ENCODE peak calls at places on chromosomes 1 and 21, in six cellular contexts. One of them, this sample, is unnamed.

GRCh38 chr1:226019550-226019949 is 20.4 kb upstream of the SDE2 start:
- DNase-seq in A549: no peak
- DNase-seq in SK-N-SH: no peak
- DNase-seq in GM23248: no peak
- DNase-seq in neuronal stem cell: no peak
- DNase-seq in CD4-positive, CD25-positive, alpha-beta regulatory T cell: no peak
- DNase-seq in this sample: no peak

GRCh38 chr21:23585419-23585818 is 2021.9 kb downstream of the MRPL39 start:
- DNase-seq in A549: no peak
- DNase-seq in CD4-positive, CD25-positive, alpha-beta regulatory T cell: no peak
- DNase-seq in GM23248: no peak
- DNase-seq in SK-N-SH: no peak
- DNase-seq in neuronal stem cell: no peak
- DNase-seq in this sample: no peak

GRCh38 chr1:179366093-179366800 is 476 bp downstream of the AXDND1 start:
- DNase-seq in CD4-positive, CD25-positive, alpha-beta regulatory T cell: no peak
- DNase-seq in A549: peak; percentile 7
- DNase-seq in neuronal stem cell: no peak
- DNase-seq in SK-N-SH: no peak
- DNase-seq in GM23248: peak; percentile 72
- DNase-seq in this sample: no peak

GRCh38 chr1:1157914-1158710 is 15.6 kb upstream of the TTLL10 start:
- DNase-seq in A549: no peak
- DNase-seq in neuronal stem cell: peak; percentile 63
- DNase-seq in SK-N-SH: no peak
- DNase-seq in GM23248: peak; percentile 63
- DNase-seq in CD4-positive, CD25-positive, alpha-beta regulatory T cell: peak; percentile 55
- DNase-seq in this sample: peak; percentile 63

GRCh38 chr21:45637883-45638282 is 5.6 kb upstream of the PCBP3 start:
- DNase-seq in SK-N-SH: no peak
- DNase-seq in CD4-positive, CD25-positive, alpha-beta regulatory T cell: no peak
- DNase-seq in A549: no peak
- DNase-seq in neuronal stem cell: no peak
- DNase-seq in GM23248: no peak
- DNase-seq in this sample: no peak

GRCh38 chr1:229191066-229191674 is 79.7 kb upstream of the RAB4A start:
- DNase-seq in neuronal stem cell: no peak
- DNase-seq in SK-N-SH: no peak
- DNase-seq in CD4-positive, CD25-positive, alpha-beta regulatory T cell: no peak
- DNase-seq in GM23248: peak; percentile 57
- DNase-seq in A549: peak; percentile 10
- DNase-seq in this sample: no peak

GRCh38 chr1:110125810-110126209 is 13.6 kb downstream of the UBL4B start:
- DNase-seq in GM23248: no peak
- DNase-seq in neuronal stem cell: no peak
- DNase-seq in A549: no peak
- DNase-seq in CD4-positive, CD25-positive, alpha-beta regulatory T cell: no peak
- DNase-seq in SK-N-SH: no peak
- DNase-seq in this sample: no peak

GRCh38 chr1:156082111-156083091 is at the start of gene MEX3A:
- DNase-seq in A549: peak; percentile 59
- DNase-seq in SK-N-SH: peak; percentile 94
- DNase-seq in GM23248: peak; percentile 84
- DNase-seq in CD4-positive, CD25-positive, alpha-beta regulatory T cell: peak; percentile 55
- DNase-seq in neuronal stem cell: peak; percentile 97
- DNase-seq in this sample: peak; percentile 78

GRCh38 chr1:21818661-21819060 is 6.6 kb downstream of the LDLRAD2 start:
- DNase-seq in SK-N-SH: peak; percentile 97
- DNase-seq in neuronal stem cell: peak; percentile 15
- DNase-seq in GM23248: peak; percentile 65
- DNase-seq in CD4-positive, CD25-positive, alpha-beta regulatory T cell: peak; percentile 54
- DNase-seq in A549: peak; percentile 27
- DNase-seq in this sample: no peak

GRCh38 chr1:231750818-231751623 is 124.4 kb downstream of the DISC1 start:
- DNase-seq in neuronal stem cell: no peak
- DNase-seq in CD4-positive, CD25-positive, alpha-beta regulatory T cell: peak; percentile 2
- DNase-seq in A549: no peak
- DNase-seq in GM23248: no peak
- DNase-seq in SK-N-SH: no peak
- DNase-seq in this sample: no peak

GRCh38 chr1:200473698-200474371 is 64.0 kb upstream of the ZNF281 start:
- DNase-seq in CD4-positive, CD25-positive, alpha-beta regulatory T cell: peak; percentile 72
- DNase-seq in A549: no peak
- DNase-seq in GM23248: peak; percentile 50
- DNase-seq in neuronal stem cell: no peak
- DNase-seq in SK-N-SH: peak; percentile 82
- DNase-seq in this sample: no peak

GRCh38 chr1:159302036-159302435 is at the start of gene FCER1A:
- DNase-seq in A549: no peak
- DNase-seq in CD4-positive, CD25-positive, alpha-beta regulatory T cell: no peak
- DNase-seq in SK-N-SH: no peak
- DNase-seq in GM23248: no peak
- DNase-seq in neuronal stem cell: no peak
- DNase-seq in this sample: no peak

GRCh38 chr1:21238141-21238800 is 52.0 kb downstream of the ECE1 start:
- DNase-seq in neuronal stem cell: no peak
- DNase-seq in GM23248: peak; percentile 84
- DNase-seq in A549: no peak
- DNase-seq in SK-N-SH: no peak
- DNase-seq in CD4-positive, CD25-positive, alpha-beta regulatory T cell: no peak
- DNase-seq in this sample: no peak

GRCh38 chr1:157352216-157352615 is 200.1 kb downstream of the FCRL5 start:
- DNase-seq in GM23248: no peak
- DNase-seq in SK-N-SH: no peak
- DNase-seq in neuronal stem cell: no peak
- DNase-seq in A549: no peak
- DNase-seq in CD4-positive, CD25-positive, alpha-beta regulatory T cell: no peak
- DNase-seq in this sample: no peak

GRCh38 chr1:229863651-229864545 is 203.1 kb upstream of the GALNT2 start:
- DNase-seq in A549: no peak
- DNase-seq in neuronal stem cell: no peak
- DNase-seq in SK-N-SH: no peak
- DNase-seq in CD4-positive, CD25-positive, alpha-beta regulatory T cell: no peak
- DNase-seq in GM23248: no peak
- DNase-seq in this sample: peak; percentile 73

GRCh38 chr1:38569932-38570356 is 289.6 kb downstream of the RRAGC start:
- DNase-seq in GM23248: no peak
- DNase-seq in CD4-positive, CD25-positive, alpha-beta regulatory T cell: no peak
- DNase-seq in neuronal stem cell: no peak
- DNase-seq in SK-N-SH: no peak
- DNase-seq in A549: no peak
- DNase-seq in this sample: no peak

GRCh38 chr1:225477296-225477911 is 49.6 kb upstream of the LBR start:
- DNase-seq in A549: no peak
- DNase-seq in SK-N-SH: no peak
- DNase-seq in GM23248: no peak
- DNase-seq in neuronal stem cell: no peak
- DNase-seq in CD4-positive, CD25-positive, alpha-beta regulatory T cell: no peak
- DNase-seq in this sample: no peak

GRCh38 chr1:116540088-116540487 is 30.7 kb downstream of the CD58 start:
- DNase-seq in A549: no peak
- DNase-seq in SK-N-SH: no peak
- DNase-seq in neuronal stem cell: no peak
- DNase-seq in CD4-positive, CD25-positive, alpha-beta regulatory T cell: peak; percentile 45
- DNase-seq in GM23248: no peak
- DNase-seq in this sample: no peak

GRCh38 chr1:31706384-31707058 is 2.7 kb upstream of the COL16A1 start:
- DNase-seq in A549: no peak
- DNase-seq in GM23248: peak; percentile 50
- DNase-seq in neuronal stem cell: no peak
- DNase-seq in SK-N-SH: peak; percentile 85
- DNase-seq in CD4-positive, CD25-positive, alpha-beta regulatory T cell: no peak
- DNase-seq in this sample: no peak

GRCh38 chr1:31702836-31703404 is 897 bp downstream of the COL16A1 start:
- DNase-seq in CD4-positive, CD25-positive, alpha-beta regulatory T cell: no peak
- DNase-seq in neuronal stem cell: no peak
- DNase-seq in GM23248: peak; percentile 56
- DNase-seq in A549: no peak
- DNase-seq in SK-N-SH: peak; percentile 49
- DNase-seq in this sample: no peak

GRCh38 chr1:31703431-31704260 is at the start of gene COL16A1:
- DNase-seq in neuronal stem cell: no peak
- DNase-seq in GM23248: peak; percentile 86
- DNase-seq in A549: no peak
- DNase-seq in SK-N-SH: peak; percentile 85
- DNase-seq in CD4-positive, CD25-positive, alpha-beta regulatory T cell: no peak
- DNase-seq in this sample: peak; percentile 81

GRCh38 chr1:31704261-31705079 is 653 bp upstream of the COL16A1 start:
- DNase-seq in A549: no peak
- DNase-seq in CD4-positive, CD25-positive, alpha-beta regulatory T cell: no peak
- DNase-seq in neuronal stem cell: no peak
- DNase-seq in SK-N-SH: peak; percentile 18
- DNase-seq in GM23248: peak; percentile 89
- DNase-seq in this sample: no peak

GRCh38 chr1:31705080-31705866 is 1.5 kb upstream of the COL16A1 start:
- DNase-seq in neuronal stem cell: no peak
- DNase-seq in A549: peak; percentile 41
- DNase-seq in SK-N-SH: peak; percentile 62
- DNase-seq in CD4-positive, CD25-positive, alpha-beta regulatory T cell: peak; percentile 16
- DNase-seq in GM23248: peak; percentile 82
- DNase-seq in this sample: peak; percentile 25
- H3K4me3 ChIP-seq in neuronal stem cell: no peak overlapping the region
- H3K4me3 ChIP-seq in A549: no peak overlapping the region
- H3K4me3 ChIP-seq in SK-N-SH: no peak overlapping the region
- H3K4me3 ChIP-seq in CD4-positive, CD25-positive, alpha-beta regulatory T cell: no peak overlapping the region
- H3K4me3 ChIP-seq in GM23248: peak overlapping the region; percentile 84
- H3K4me3 ChIP-seq in this sample: peak overlapping the region; percentile 58

GRCh38 chr1:8463144-8463927 is 145.4 kb downstream of the SLC45A1 start:
- DNase-seq in SK-N-SH: peak; percentile 60
- DNase-seq in GM23248: peak; percentile 67
- DNase-seq in A549: no peak
- DNase-seq in neuronal stem cell: no peak
- DNase-seq in CD4-positive, CD25-positive, alpha-beta regulatory T cell: no peak
- DNase-seq in this sample: peak; percentile 68
- H3K27ac ChIP-seq in SK-N-SH: peak overlapping the region; percentile 89
- H3K27ac ChIP-seq in GM23248: peak overlapping the region; percentile 55
- H3K27ac ChIP-seq in A549: no peak overlapping the region
- H3K27ac ChIP-seq in neuronal stem cell: peak overlapping the region; percentile 77
- H3K27ac ChIP-seq in CD4-positive, CD25-positive, alpha-beta regulatory T cell: peak overlapping the region; percentile 2
- H3K27ac ChIP-seq in this sample: peak overlapping the region; percentile 85

GRCh38 chr1:46506470-46507219 is 17.0 kb downstream of the DMBX1 start:
- DNase-seq in GM23248: peak; percentile 73
- DNase-seq in A549: no peak
- DNase-seq in CD4-positive, CD25-positive, alpha-beta regulatory T cell: no peak
- DNase-seq in SK-N-SH: no peak
- DNase-seq in neuronal stem cell: no peak
- DNase-seq in this sample: no peak

GRCh38 chr1:46510998-46511365 is 21.3 kb downstream of the DMBX1 start:
- DNase-seq in SK-N-SH: no peak
- DNase-seq in GM23248: no peak
- DNase-seq in CD4-positive, CD25-positive, alpha-beta regulatory T cell: no peak
- DNase-seq in neuronal stem cell: no peak
- DNase-seq in A549: no peak
- DNase-seq in this sample: no peak

GRCh38 chr1:46509414-46509813 is 19.8 kb downstream of the DMBX1 start:
- DNase-seq in GM23248: peak; percentile 38
- DNase-seq in SK-N-SH: no peak
- DNase-seq in neuronal stem cell: no peak
- DNase-seq in CD4-positive, CD25-positive, alpha-beta regulatory T cell: no peak
- DNase-seq in A549: no peak
- DNase-seq in this sample: no peak

GRCh38 chr1:46510341-46510997 is 20.8 kb downstream of the DMBX1 start:
- DNase-seq in CD4-positive, CD25-positive, alpha-beta regulatory T cell: no peak
- DNase-seq in neuronal stem cell: no peak
- DNase-seq in SK-N-SH: no peak
- DNase-seq in A549: no peak
- DNase-seq in GM23248: no peak
- DNase-seq in this sample: no peak

DNA sequence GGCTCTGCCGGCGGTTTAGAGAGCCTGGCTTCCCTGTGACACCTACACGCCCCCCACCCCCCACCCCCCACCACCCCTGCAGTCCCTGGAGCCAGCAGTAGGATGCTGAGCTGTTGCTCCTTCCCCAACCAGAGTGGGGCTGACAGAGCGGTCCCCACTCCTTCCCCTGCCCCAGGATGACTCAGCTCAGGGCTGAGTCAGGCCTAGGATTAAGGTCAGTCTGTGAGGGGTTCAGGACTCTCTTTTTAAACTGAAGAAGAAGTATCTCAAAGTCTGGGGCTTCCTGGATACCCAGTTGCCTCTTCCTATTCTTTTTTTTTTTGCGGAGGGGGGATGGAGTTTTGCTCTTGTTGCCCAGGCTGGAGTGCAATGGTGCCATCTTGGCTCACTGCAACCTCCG is 19.1 kb downstream of the DMBX1 start:
- DNase-seq in neuronal stem cell: no peak
- DNase-seq in SK-N-SH: no peak
- DNase-seq in CD4-positive, CD25-positive, alpha-beta regulatory T cell: no peak
- DNase-seq in A549: no peak
- DNase-seq in GM23248: peak; percentile 68
- DNase-seq in this sample: no peak
- H3K4me1 ChIP-seq in neuronal stem cell: peaks cover 9% of the 10 kb centered on the region
- H3K4me1 ChIP-seq in SK-N-SH: no peaks in the 10 kb centered on the region
- H3K4me1 ChIP-seq in CD4-positive, CD25-positive, alpha-beta regulatory T cell: no peaks in the 10 kb centered on the region
- H3K4me1 ChIP-seq in A549: peaks cover 8% of the 10 kb centered on the region
- H3K4me1 ChIP-seq in GM23248: peaks cover 8% of the 10 kb centered on the region
- H3K4me1 ChIP-seq in this sample: no peaks in the 10 kb centered on the region

GRCh38 chr21:33914188-33914587 is 1.4 kb downstream of the ATP5PO start:
- DNase-seq in CD4-positive, CD25-positive, alpha-beta regulatory T cell: no peak
- DNase-seq in A549: no peak
- DNase-seq in SK-N-SH: no peak
- DNase-seq in GM23248: peak; percentile 6
- DNase-seq in neuronal stem cell: no peak
- DNase-seq in this sample: no peak
- H3K4me3 ChIP-seq in CD4-positive, CD25-positive, alpha-beta regulatory T cell: peak overlapping the region; percentile 87
- H3K4me3 ChIP-seq in A549: no peak overlapping the region
- H3K4me3 ChIP-seq in SK-N-SH: no peak overlapping the region
- H3K4me3 ChIP-seq in GM23248: peak overlapping the region; percentile 96
- H3K4me3 ChIP-seq in neuronal stem cell: no peak overlapping the region
- H3K4me3 ChIP-seq in this sample: no peak overlapping the region

This sample was measured in heart right ventricle.